ENCODE peak calls at places on chromosomes 1 and 21, in four cellular contexts. G, C, P and J are unnamed samples.

GRCh38 chr1:200510228-200510623 is 100.4 kb upstream of the ZNF281 start:
- DNase-seq in C (peak), G (peak), P (peak), J (peak)

GRCh38 chr1:225253784-225254183 is 174.1 kb downstream of the LBR start:
- DNase-seq in P (no peak), G (peak), C (no peak), J (no peak)

GRCh38 chr1:16221499-16221898 is 9.0 kb upstream of the ARHGEF19 start:
- DNase-seq in C (no peak), G (no peak), P (no peak), J (no peak)

GRCh38 chr1:1788136-1788535 is 9.9 kb upstream of the NADK start:
- DNase-seq in G (no peak), P (no peak), C (no peak), J (no peak)

GRCh38 chr1:156909671-156910070 is 10.8 kb upstream of the LRRC71 start:
- DNase-seq in C (no peak), P (no peak), G (no peak), J (no peak)

GRCh38 chr1:111672338-111672737 is 52.7 kb downstream of the RAP1A start:
- DNase-seq in C (no peak), G (no peak), P (no peak), J (peak)

GRCh38 chr1:115624859-115625258 is 16.9 kb upstream of the VANGL1 start:
- DNase-seq in P (no peak), G (no peak), C (no peak), J (no peak)

GRCh38 chr1:3423896-3424610 is 30.4 kb upstream of the ARHGEF16 start:
- DNase-seq in G (no peak), C (no peak), P (no peak), J (no peak)

GRCh38 chr1:200180821-200181220 is 153.3 kb downstream of the NR5A2 start:
- DNase-seq in G (peak), P (no peak), C (no peak), J (peak)

GRCh38 chr1:151325646-151326429 is 1.4 kb downstream of the PI4KB start:
- DNase-seq in P (no peak), G (peak), C (no peak), J (no peak)

GRCh38 chr21:46038341-46038829 is 56.8 kb downstream of the COL6A1 start:
- DNase-seq in P (no peak), C (no peak), G (no peak), J (no peak)

GRCh38 chr1:93801471-93801870 is 77.5 kb downstream of the DNTTIP2 start:
- DNase-seq in P (no peak), G (no peak), C (no peak), J (no peak)

GRCh38 chr21:15679630-15680029 is 50.2 kb upstream of the USP25 start:
- DNase-seq in G (no peak), P (no peak), C (no peak), J (no peak)

GRCh38 chr1:167524651-167525050 is 6.3 kb upstream of the CD247 start:
- DNase-seq in G (no peak), C (no peak), P (no peak), J (no peak)

GRCh38 chr1:155529929-155530328 is 32.7 kb downstream of the ASH1L start:
- DNase-seq in C (no peak), G (no peak), P (no peak), J (no peak)

GRCh38 chr1:25804244-25804963 is 4.4 kb downstream of the SELENON start:
- DNase-seq in P (no peak), C (no peak), G (peak), J (no peak)

GRCh38 chr1:15957221-15958090 is 18.4 kb downstream of the ZBTB17 start:
- DNase-seq in P (no peak), C (peak), G (no peak), J (no peak)

GRCh38 chr21:38171723-38172344 is 85.0 kb upstream of the KCNJ15 start:
- DNase-seq in G (peak), P (peak), C (no peak), J (no peak)

GRCh38 chr1:29975036-29975694 is 738.8 kb downstream of the PTPRU start:
- DNase-seq in C (no peak), G (peak), P (peak), J (no peak)

GRCh38 chr1:42934541-42935312 is 23.9 kb downstream of the SLC2A1 start:
- DNase-seq in C (no peak), P (peak), G (no peak), J (no peak)

GRCh38 chr1:8646996-8647395 is 170.4 kb downstream of the RERE start:
- DNase-seq in G (no peak), C (no peak), P (no peak), J (no peak)

GRCh38 chr1:50436489-50436888 is 13.2 kb upstream of the DMRTA2 start:
- DNase-seq in G (no peak), C (no peak), P (no peak), J (no peak)

GRCh38 chr1:225999912-226000337 is 782 bp upstream of the SDE2 start:
- DNase-seq in P (no peak), C (peak), G (no peak), J (no peak)

GRCh38 chr21:27362249-27362648 is 395.4 kb upstream of the ADAMTS5 start:
- DNase-seq in P (no peak), G (no peak), C (no peak), J (no peak)

GRCh38 chr1:192544983-192545393 is 30.6 kb upstream of the RGS1 start:
- DNase-seq in P (no peak), G (peak), C (no peak), J (no peak)

GRCh38 chr1:15833842-15834405 is 13.6 kb upstream of the SPEN start:
- DNase-seq in P (no peak), C (no peak), G (no peak), J (peak)

GRCh38 chr1:234961468-234962339 is 166.9 kb downstream of the TOMM20 start:
- DNase-seq in G (peak), P (no peak), C (no peak), J (peak)

GRCh38 chr1:22751124-22751531 is 40.5 kb downstream of the EPHB2 start:
- DNase-seq in G (no peak), C (no peak), P (no peak), J (no peak)

GRCh38 chr1:217857061-217857460 is 225.9 kb downstream of the SPATA17 start:
- DNase-seq in P (no peak), C (no peak), G (peak), J (no peak)

GRCh38 chr1:192867180-192867579 is 58.3 kb downstream of the RGS2 start:
- DNase-seq in P (no peak), C (no peak), G (no peak), J (no peak)

GRCh38 chr1:218259800-218260199 is 25.3 kb upstream of the RRP15 start:
- DNase-seq in C (no peak), G (peak), P (no peak), J (no peak)

GRCh38 chr1:183126000-183126366 is 60.1 kb upstream of the LAMC2 start:
- DNase-seq in C (no peak), P (no peak), G (no peak), J (no peak)

GRCh38 chr1:8871965-8872399 is 6.5 kb downstream of the ENO1 start:
- DNase-seq in G (peak), P (no peak), C (no peak), J (no peak)

GRCh38 chr1:119351997-119352396 is 16.6 kb upstream of the HAO2 start:
- DNase-seq in C (no peak), G (no peak), P (no peak), J (no peak)

GRCh38 chr1:9275567-9276034 is 17.1 kb upstream of the SPSB1 start:
- DNase-seq in P (no peak), C (peak), G (peak), J (no peak)

GRCh38 chr1:207654320-207654719 is 9.4 kb downstream of the CR1L start:
- DNase-seq in C (no peak), P (no peak), G (no peak), J (no peak)
- TF ChIP-seq CTCF in C (peak), P (peak), G (no peak), J (peak)

GRCh38 chr1:173245892-173246291 is 38.8 kb upstream of the TNFSF4 start:
- DNase-seq in P (no peak), G (no peak), C (no peak), J (no peak)

GRCh38 chr1:173249349-173249748 is 42.2 kb upstream of the TNFSF4 start:
- DNase-seq in G (peak), P (no peak), C (no peak), J (no peak)

GRCh38 chr1:173253046-173253445 is 45.9 kb upstream of the TNFSF4 start:
- DNase-seq in C (no peak), G (peak), P (no peak), J (no peak)

GRCh38 chr1:173243300-173243699 is 36.2 kb upstream of the TNFSF4 start:
- DNase-seq in P (no peak), G (no peak), C (no peak), J (no peak)

DNA sequence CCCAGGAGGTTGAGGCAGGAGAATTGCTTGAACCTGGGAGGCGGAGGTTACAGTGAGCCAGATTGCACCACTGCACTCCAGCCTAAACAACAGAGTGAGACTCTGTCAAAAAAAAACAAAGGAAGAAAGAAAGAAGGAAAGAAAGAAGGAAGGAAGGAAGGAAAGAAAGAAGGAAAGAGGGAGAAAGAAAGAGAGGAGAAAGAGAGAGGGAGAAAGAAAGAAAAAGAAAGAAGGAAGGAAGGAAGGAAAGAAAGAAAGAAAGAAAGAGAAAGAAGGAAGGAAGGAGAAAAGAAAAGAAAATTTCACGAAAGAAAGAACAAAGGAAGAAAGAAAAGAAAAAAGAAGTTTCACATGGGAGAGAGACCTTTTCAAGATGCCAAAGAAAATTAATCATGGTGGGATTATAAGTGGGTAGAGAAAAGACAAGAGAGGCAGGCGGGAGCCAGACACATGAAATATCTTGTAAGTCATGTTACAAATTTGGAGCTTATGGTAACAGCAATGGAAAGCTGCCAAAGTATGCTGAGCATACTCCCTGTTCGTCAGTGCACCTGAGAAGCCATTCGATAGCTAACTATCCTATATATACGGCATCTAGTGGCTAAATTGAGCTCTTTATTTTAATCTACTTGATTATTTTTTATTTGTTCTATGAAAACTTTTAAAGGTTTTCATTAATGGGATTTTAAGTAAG is 41.3 kb upstream of the TNFSF4 start:
- DNase-seq in P (no peak), G (no peak), C (no peak), J (no peak)
- TF ChIP-seq CTCF in P (no peak), G (no peak), C (no peak), J (no peak)

GRCh38 chr21:44271558-44271957 is 9.9 kb upstream of the DNMT3L start:
- DNase-seq in G (no peak), P (no peak), C (no peak), J (no peak)

GRCh38 chr21:44265734-44266270 is 4.1 kb upstream of the DNMT3L start:
- DNase-seq in C (no peak), P (no peak), G (no peak), J (no peak)

GRCh38 chr21:44263768-44264167 is 2.1 kb upstream of the DNMT3L start:
- DNase-seq in C (no peak), P (no peak), G (no peak), J (no peak)

GRCh38 chr21:44263221-44263671 is 1.5 kb upstream of the DNMT3L start:
- DNase-seq in C (no peak), G (no peak), P (peak), J (no peak)

DNA sequence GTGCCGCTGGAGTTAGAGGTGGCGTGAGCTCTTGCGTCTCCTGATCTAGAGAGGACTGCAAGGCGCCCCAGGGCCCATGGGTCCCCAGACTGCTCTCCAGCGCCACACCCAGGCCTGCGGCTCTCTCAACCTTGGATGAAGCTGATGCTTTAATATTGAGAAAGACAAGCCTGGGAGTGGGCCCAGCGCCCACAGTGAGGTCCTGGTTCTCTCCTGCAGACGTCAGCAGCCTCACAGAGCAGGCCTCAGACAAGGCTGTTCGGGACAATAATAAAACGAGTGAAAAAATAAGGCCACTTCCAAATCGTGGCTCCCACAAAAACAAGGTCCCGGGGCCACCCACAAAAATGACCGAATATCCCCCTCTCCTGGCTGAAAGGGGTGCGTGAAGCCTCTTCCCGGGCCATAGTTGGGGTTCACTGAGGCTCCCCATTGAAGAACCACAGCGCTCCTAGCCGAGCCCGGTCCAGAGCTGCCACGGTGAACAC is 6.0 kb upstream of the DNMT3L start:
- DNase-seq in G (no peak), P (no peak), C (no peak), J (no peak)
- TF ChIP-seq CTCF in G (no peak), P (peak), C (peak), J (no peak)

GRCh38 chr1:172378109-172378755 is 42.3 kb upstream of the C1orf105 start:
- DNase-seq in C (no peak), P (no peak), G (no peak), J (no peak)
- TF ChIP-seq CTCF in C (no peak), P (no peak), G (no peak), J (no peak)

GRCh38 chr1:67484492-67484891 is 54.3 kb upstream of the SERBP1 start:
- DNase-seq in P (no peak), G (no peak), C (no peak), J (no peak)

GRCh38 chr1:67491280-67491679 is 61.1 kb upstream of the SERBP1 start:
- DNase-seq in C (no peak), P (no peak), G (no peak), J (no peak)

GRCh38 chr1:67485046-67485811 is 55.0 kb upstream of the SERBP1 start:
- DNase-seq in P (no peak), C (no peak), G (peak), J (no peak)

GRCh38 chr1:67493148-67493547 is 62.9 kb upstream of the SERBP1 start:
- DNase-seq in P (no peak), G (no peak), C (no peak), J (no peak)

GRCh38 chr1:67489643-67490042 is 59.4 kb upstream of the SERBP1 start:
- DNase-seq in C (no peak), P (no peak), G (peak), J (no peak)
- TF ChIP-seq CTCF in C (no peak), P (peak), G (peak), J (peak)

GRCh38 chr1:98172578-98172977 is 251.7 kb upstream of the DPYD start:
- DNase-seq in G (peak), C (no peak), P (no peak), J (no peak)
- TF ChIP-seq CTCF in G (no peak), C (no peak), P (no peak), J (no peak)

DNA sequence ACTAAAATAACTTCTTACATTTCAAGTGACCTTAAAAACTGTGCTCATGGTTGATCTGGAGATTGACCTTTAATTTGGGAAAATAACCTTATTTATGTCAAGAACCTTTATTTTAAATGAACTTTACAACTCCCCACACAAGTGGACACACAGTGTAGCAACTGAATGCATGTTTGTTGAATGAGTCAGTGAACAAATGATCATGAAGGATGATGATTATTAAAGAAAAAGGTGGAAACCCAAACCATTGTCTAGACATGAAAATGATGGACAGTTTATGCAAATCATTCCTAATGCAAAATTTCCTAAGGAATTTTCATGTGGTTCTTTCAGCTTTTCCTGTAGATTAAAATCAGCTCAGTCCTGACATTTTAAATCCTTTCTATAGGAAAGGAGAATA is 439.8 kb upstream of the RUNX1 start:
- DNase-seq in P (no peak), C (no peak), G (peak), J (no peak)
- TF ChIP-seq CTCF in P (no peak), C (no peak), G (no peak), J (no peak)

GRCh38 chr1:28510350-28511223 is 4.7 kb downstream of the RCC1 start:
- DNase-seq in G (peak), C (no peak), P (peak), J (no peak)

GRCh38 chr1:28508435-28508754 is 2.6 kb downstream of the RCC1 start:
- DNase-seq in G (no peak), P (no peak), C (no peak), J (no peak)

GRCh38 chr1:28507646-28508434 is 2.0 kb downstream of the RCC1 start:
- DNase-seq in P (no peak), G (no peak), C (no peak), J (no peak)

GRCh38 chr1:28512058-28512611 is 6.3 kb downstream of the RCC1 start:
- DNase-seq in C (no peak), P (no peak), G (no peak), J (no peak)

DNA sequence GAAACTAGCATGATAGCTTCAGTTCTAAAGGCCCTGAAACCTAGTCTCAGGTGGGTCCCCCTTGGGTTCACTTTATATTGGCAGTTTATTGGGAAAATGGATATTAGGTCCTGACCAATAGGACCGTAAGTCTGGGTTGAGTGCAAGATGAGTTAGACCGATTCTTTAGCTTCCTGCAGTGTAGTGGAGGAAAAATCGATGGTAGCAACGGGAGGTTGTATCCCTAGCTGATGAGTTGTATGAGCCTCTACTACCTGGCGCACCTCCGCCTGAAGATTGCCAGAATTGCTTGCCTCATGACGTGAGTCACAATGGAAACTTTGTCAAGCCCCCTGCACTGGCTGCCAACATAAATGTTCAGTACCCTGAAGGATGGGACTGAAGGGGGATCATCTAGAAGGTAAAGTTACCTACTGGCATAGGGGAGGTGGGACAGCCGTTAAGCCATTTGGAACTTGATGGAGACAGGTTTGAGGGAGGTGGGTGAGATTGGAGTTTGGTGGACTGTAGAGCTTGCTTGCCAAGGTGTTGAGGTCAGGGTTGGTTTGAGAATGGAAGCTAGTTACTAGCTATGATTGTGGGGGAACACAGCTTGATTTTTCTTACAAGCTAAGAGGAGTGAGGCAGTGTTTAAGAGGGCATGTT is 4.0 kb downstream of the RCC1 start:
- DNase-seq in P (no peak), C (no peak), G (peak), J (no peak)
- TF ChIP-seq CTCF in P (no peak), C (no peak), G (no peak), J (no peak)

GRCh38 chr1:67850611-67851075 is 17.4 kb upstream of the GNG12 start:
- DNase-seq in C (no peak), P (no peak), G (peak), J (peak)
- TF ChIP-seq CTCF in C (no peak), P (no peak), G (no peak), J (no peak)